ENCODE peak calls at places on chromosomes 7 and 10, in five cellular contexts. One of them, this sample, is unnamed.
A peak's percentile ranks its signal among the peaks of the same experiment; 100 is the strongest.

GRCh38 chr7:14962778-14963177 is 60.2 kb upstream of the DGKB start:
- DNase-seq in chondrocyte: no peak
- DNase-seq in tibial nerve: no peak
- DNase-seq in PC-3: no peak
- DNase-seq in foreskin fibroblast: no peak
- DNase-seq in this sample: no peak

GRCh38 chr10:49594594-49594993 is 15.5 kb upstream of the SLC18A3 start:
- DNase-seq in PC-3: peak; percentile 98
- DNase-seq in tibial nerve: peak; percentile 52
- DNase-seq in foreskin fibroblast: peak; percentile 86
- DNase-seq in chondrocyte: no peak
- DNase-seq in this sample: peak; percentile 70

GRCh38 chr10:103729851-103730250 is 125.5 kb downstream of the SH3PXD2A start:
- DNase-seq in chondrocyte: no peak
- DNase-seq in tibial nerve: no peak
- DNase-seq in foreskin fibroblast: no peak
- DNase-seq in PC-3: no peak
- DNase-seq in this sample: no peak

GRCh38 chr10:16611037-16611436 is 89.4 kb upstream of the C1QL3 start:
- DNase-seq in tibial nerve: no peak
- DNase-seq in PC-3: no peak
- DNase-seq in chondrocyte: peak; percentile 53
- DNase-seq in foreskin fibroblast: no peak
- DNase-seq in this sample: no peak

GRCh38 chr7:27183682-27184341 is 1.2 kb downstream of the HOXA11 start:
- DNase-seq in foreskin fibroblast: peak; percentile 57
- DNase-seq in tibial nerve: no peak
- DNase-seq in chondrocyte: no peak
- DNase-seq in PC-3: no peak
- DNase-seq in this sample: no peak

GRCh38 chr10:31961675-31962074 is 33.0 kb upstream of the ARHGAP12 start:
- DNase-seq in chondrocyte: no peak
- DNase-seq in foreskin fibroblast: peak; percentile 89
- DNase-seq in PC-3: peak; percentile 89
- DNase-seq in tibial nerve: no peak
- DNase-seq in this sample: peak; percentile 15

GRCh38 chr7:23228412-23228811 is 18.2 kb upstream of the GPNMB start:
- DNase-seq in chondrocyte: no peak
- DNase-seq in tibial nerve: no peak
- DNase-seq in foreskin fibroblast: no peak
- DNase-seq in PC-3: no peak
- DNase-seq in this sample: no peak

GRCh38 chr10:61271127-61271780 is 181.9 kb downstream of the TMEM26 start:
- DNase-seq in tibial nerve: no peak
- DNase-seq in PC-3: peak; percentile 100
- DNase-seq in foreskin fibroblast: peak; percentile 88
- DNase-seq in chondrocyte: no peak
- DNase-seq in this sample: no peak

GRCh38 chr10:113533801-113534200 is 19.1 kb upstream of the HABP2 start:
- DNase-seq in chondrocyte: no peak
- DNase-seq in foreskin fibroblast: no peak
- DNase-seq in tibial nerve: no peak
- DNase-seq in PC-3: no peak
- DNase-seq in this sample: no peak

GRCh38 chr7:157255201-157255606 is 81.6 kb upstream of the DNAJB6 start:
- DNase-seq in PC-3: no peak
- DNase-seq in foreskin fibroblast: no peak
- DNase-seq in chondrocyte: no peak
- DNase-seq in tibial nerve: no peak
- DNase-seq in this sample: no peak

GRCh38 chr7:44045226-44046014 is 918 bp downstream of the DBNL start:
- DNase-seq in tibial nerve: no peak
- DNase-seq in foreskin fibroblast: peak; percentile 67
- DNase-seq in chondrocyte: no peak
- DNase-seq in PC-3: no peak
- DNase-seq in this sample: no peak

GRCh38 chr10:98570764-98571163 is 124.0 kb upstream of the HPS1 start:
- DNase-seq in chondrocyte: no peak
- DNase-seq in tibial nerve: no peak
- DNase-seq in PC-3: no peak
- DNase-seq in foreskin fibroblast: no peak
- DNase-seq in this sample: no peak

GRCh38 chr10:61896854-61897661 is 4.4 kb upstream of the ARID5B start:
- DNase-seq in chondrocyte: no peak
- DNase-seq in PC-3: peak; percentile 91
- DNase-seq in tibial nerve: peak; percentile 65
- DNase-seq in foreskin fibroblast: peak; percentile 81
- DNase-seq in this sample: peak; percentile 86

GRCh38 chr7:102837802-102838201 is 75.0 kb upstream of the LRRC17 start:
- DNase-seq in chondrocyte: no peak
- DNase-seq in foreskin fibroblast: no peak
- DNase-seq in tibial nerve: no peak
- DNase-seq in PC-3: no peak
- DNase-seq in this sample: no peak

GRCh38 chr7:5428470-5429252 is 5.0 kb upstream of the TNRC18 start:
- DNase-seq in tibial nerve: peak; percentile 71
- DNase-seq in PC-3: peak; percentile 65
- DNase-seq in chondrocyte: no peak
- DNase-seq in foreskin fibroblast: peak; percentile 94
- DNase-seq in this sample: no peak

GRCh38 chr7:116334555-116334954 is 124.2 kb downstream of the TES start:
- DNase-seq in tibial nerve: no peak
- DNase-seq in chondrocyte: no peak
- DNase-seq in foreskin fibroblast: peak; percentile 77
- DNase-seq in PC-3: no peak
- DNase-seq in this sample: no peak

GRCh38 chr7:17815318-17815717 is 125.0 kb downstream of the SNX13 start:
- DNase-seq in chondrocyte: no peak
- DNase-seq in PC-3: peak; percentile 8
- DNase-seq in tibial nerve: no peak
- DNase-seq in foreskin fibroblast: no peak
- DNase-seq in this sample: no peak

GRCh38 chr10:8418631-8419030 is 364.1 kb downstream of the GATA3 start:
- DNase-seq in PC-3: no peak
- DNase-seq in tibial nerve: no peak
- DNase-seq in foreskin fibroblast: no peak
- DNase-seq in chondrocyte: no peak
- DNase-seq in this sample: no peak

GRCh38 chr7:5001003-5001402 is 42.0 kb upstream of the MMD2 start:
- DNase-seq in PC-3: no peak
- DNase-seq in chondrocyte: no peak
- DNase-seq in tibial nerve: no peak
- DNase-seq in foreskin fibroblast: no peak
- DNase-seq in this sample: no peak

GRCh38 chr10:8158439-8159071 is 104.1 kb downstream of the GATA3 start:
- DNase-seq in chondrocyte: no peak
- DNase-seq in tibial nerve: no peak
- DNase-seq in PC-3: peak; percentile 88
- DNase-seq in foreskin fibroblast: no peak
- DNase-seq in this sample: no peak

GRCh38 chr10:98309366-98310355 is 41.7 kb upstream of the LOXL4 start:
- DNase-seq in foreskin fibroblast: peak; percentile 94
- DNase-seq in tibial nerve: peak; percentile 67
- DNase-seq in chondrocyte: no peak
- DNase-seq in PC-3: peak; percentile 73
- DNase-seq in this sample: peak; percentile 66

GRCh38 chr7:44693641-44694313 is 54.9 kb upstream of the ZMIZ2 start:
- DNase-seq in PC-3: no peak
- DNase-seq in chondrocyte: no peak
- DNase-seq in tibial nerve: no peak
- DNase-seq in foreskin fibroblast: peak; percentile 87
- DNase-seq in this sample: no peak

GRCh38 chr7:140539466-140539865 is 60.2 kb upstream of the MKRN1 start:
- DNase-seq in tibial nerve: no peak
- DNase-seq in foreskin fibroblast: no peak
- DNase-seq in PC-3: no peak
- DNase-seq in chondrocyte: peak; percentile 56
- DNase-seq in this sample: no peak

GRCh38 chr10:102509387-102509786 is 5.6 kb downstream of the SUFU start:
- DNase-seq in tibial nerve: no peak
- DNase-seq in PC-3: peak; percentile 73
- DNase-seq in foreskin fibroblast: peak; percentile 78
- DNase-seq in chondrocyte: no peak
- DNase-seq in this sample: no peak

GRCh38 chr10:114632869-114633715 is 25.0 kb downstream of the ABLIM1 start:
- DNase-seq in tibial nerve: peak; percentile 22
- DNase-seq in PC-3: peak; percentile 81
- DNase-seq in foreskin fibroblast: peak; percentile 87
- DNase-seq in chondrocyte: no peak
- DNase-seq in this sample: peak; percentile 35

GRCh38 chr10:14613570-14613918 is 161.2 kb downstream of the FAM107B start:
- DNase-seq in PC-3: no peak
- DNase-seq in tibial nerve: no peak
- DNase-seq in chondrocyte: no peak
- DNase-seq in foreskin fibroblast: no peak
- DNase-seq in this sample: no peak

GRCh38 chr10:99976886-99977391 is 32.8 kb downstream of the DNMBP start:
- DNase-seq in PC-3: peak; percentile 86
- DNase-seq in chondrocyte: no peak
- DNase-seq in tibial nerve: peak; percentile 30
- DNase-seq in foreskin fibroblast: peak; percentile 97
- DNase-seq in this sample: no peak

GRCh38 chr10:86169506-86170254 is 196.9 kb downstream of the GRID1 start:
- DNase-seq in PC-3: no peak
- DNase-seq in chondrocyte: no peak
- DNase-seq in foreskin fibroblast: no peak
- DNase-seq in tibial nerve: no peak
- DNase-seq in this sample: no peak

GRCh38 chr7:87155788-87156187 is 3.5 kb downstream of the DMTF1 start:
- DNase-seq in chondrocyte: no peak
- DNase-seq in foreskin fibroblast: no peak
- DNase-seq in tibial nerve: no peak
- DNase-seq in PC-3: no peak
- DNase-seq in this sample: no peak

GRCh38 chr7:47153571-47153970 is 428.3 kb downstream of the TNS3 start:
- DNase-seq in chondrocyte: no peak
- DNase-seq in foreskin fibroblast: no peak
- DNase-seq in tibial nerve: no peak
- DNase-seq in PC-3: no peak
- DNase-seq in this sample: no peak
- TF ChIP-seq CTCF in chondrocyte: no peak
- TF ChIP-seq CTCF in foreskin fibroblast: no peak
- TF ChIP-seq CTCF in tibial nerve: no peak
- TF ChIP-seq CTCF in PC-3: no peak
- TF ChIP-seq CTCF in this sample: no peak

GRCh38 chr7:134355004-134355525 is 38.3 kb upstream of the SLC35B4 start:
- DNase-seq in tibial nerve: no peak
- DNase-seq in foreskin fibroblast: no peak
- DNase-seq in PC-3: no peak
- DNase-seq in chondrocyte: no peak
- DNase-seq in this sample: no peak

GRCh38 chr7:134355925-134356324 is 39.2 kb upstream of the SLC35B4 start:
- DNase-seq in chondrocyte: no peak
- DNase-seq in PC-3: no peak
- DNase-seq in foreskin fibroblast: peak; percentile 27
- DNase-seq in tibial nerve: peak; percentile 10
- DNase-seq in this sample: no peak

GRCh38 chr7:134359787-134360432 is 43.2 kb upstream of the SLC35B4 start:
- DNase-seq in chondrocyte: no peak
- DNase-seq in PC-3: no peak
- DNase-seq in tibial nerve: no peak
- DNase-seq in foreskin fibroblast: no peak
- DNase-seq in this sample: no peak

GRCh38 chr7:134356421-134356936 is 39.7 kb upstream of the SLC35B4 start:
- DNase-seq in tibial nerve: no peak
- DNase-seq in foreskin fibroblast: no peak
- DNase-seq in PC-3: no peak
- DNase-seq in chondrocyte: no peak
- DNase-seq in this sample: no peak

DNA sequence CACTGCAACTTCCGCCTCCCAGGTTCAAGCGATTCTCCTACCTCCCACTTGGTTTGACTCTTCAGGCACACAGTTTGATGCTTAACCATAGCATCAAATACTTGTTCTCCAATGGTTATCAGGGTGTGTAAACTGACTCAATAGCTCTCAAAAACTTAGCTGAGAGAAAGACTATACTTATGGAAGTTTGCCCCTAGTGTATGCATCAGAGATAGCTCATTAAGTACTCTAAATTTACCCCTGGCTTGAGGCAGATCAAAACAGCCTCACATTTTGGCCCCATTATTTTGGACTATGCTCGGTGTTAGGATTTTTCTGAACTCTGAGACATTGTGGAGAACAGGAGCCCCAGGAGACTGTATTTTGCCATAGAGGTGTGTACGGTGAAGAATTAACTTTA is 40.8 kb upstream of the SLC35B4 start:
- DNase-seq in foreskin fibroblast: no peak
- DNase-seq in tibial nerve: no peak
- DNase-seq in PC-3: no peak
- DNase-seq in chondrocyte: no peak
- DNase-seq in this sample: no peak
- TF ChIP-seq CTCF in foreskin fibroblast: peak; percentile 4
- TF ChIP-seq CTCF in tibial nerve: no peak
- TF ChIP-seq CTCF in PC-3: peak; percentile 10
- TF ChIP-seq CTCF in chondrocyte: no peak
- TF ChIP-seq CTCF in this sample: no peak

GRCh38 chr7:128794020-128794419 is 2.3 kb downstream of the CCDC136 start:
- DNase-seq in tibial nerve: no peak
- DNase-seq in PC-3: peak; percentile 16
- DNase-seq in chondrocyte: no peak
- DNase-seq in foreskin fibroblast: no peak
- DNase-seq in this sample: peak; percentile 37
- TF ChIP-seq CTCF in tibial nerve: no peak
- TF ChIP-seq CTCF in PC-3: peak; percentile 42
- TF ChIP-seq CTCF in chondrocyte: peak; percentile 22
- TF ChIP-seq CTCF in foreskin fibroblast: no peak
- TF ChIP-seq CTCF in this sample: peak; percentile 38

DNA sequence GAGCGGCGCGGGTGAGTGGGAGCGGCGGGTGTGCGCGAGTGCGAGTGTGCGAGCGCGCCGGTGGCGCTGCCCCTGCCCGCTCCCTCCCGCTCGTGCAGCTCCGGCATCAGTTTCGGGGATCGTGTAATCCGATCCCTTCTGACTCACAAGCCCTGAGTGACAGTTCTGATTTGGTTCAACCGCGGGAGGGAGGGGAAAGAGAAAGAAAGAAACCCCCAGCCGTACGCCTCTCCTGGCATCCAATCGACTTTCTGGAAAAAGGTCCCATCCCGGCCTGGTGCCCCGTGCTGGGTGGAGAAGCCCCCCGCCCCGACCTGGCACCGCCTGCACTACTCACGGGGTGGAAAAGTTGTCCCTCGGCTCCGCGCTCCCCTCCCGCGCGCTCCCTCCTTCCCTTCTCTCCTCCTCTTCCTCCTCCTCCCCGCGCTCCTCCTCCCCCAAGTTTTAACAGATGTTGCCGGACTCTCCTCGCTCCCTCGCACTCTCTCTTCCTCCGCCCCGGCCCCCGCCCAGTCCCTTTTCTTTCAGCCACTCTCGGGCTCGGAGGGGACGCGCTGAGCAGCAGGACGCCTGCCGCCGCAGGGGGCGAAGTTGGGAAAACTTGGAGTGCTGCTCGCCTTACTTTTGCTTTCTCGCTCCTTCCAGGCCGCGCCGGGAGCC is at the start of gene GLI3:
- DNase-seq in chondrocyte: peak; percentile 94
- DNase-seq in tibial nerve: peak; percentile 85
- DNase-seq in foreskin fibroblast: peak; percentile 97
- DNase-seq in PC-3: peak; percentile 88
- DNase-seq in this sample: peak; percentile 68
- TF ChIP-seq CTCF in chondrocyte: peak; percentile 43
- TF ChIP-seq CTCF in tibial nerve: peak; percentile 31
- TF ChIP-seq CTCF in foreskin fibroblast: peak; percentile 23
- TF ChIP-seq CTCF in PC-3: no peak
- TF ChIP-seq CTCF in this sample: no peak

GRCh38 chr10:5905854-5906507 is 15.9 kb downstream of the FBH1 start:
- DNase-seq in PC-3: no peak
- DNase-seq in tibial nerve: no peak
- DNase-seq in foreskin fibroblast: no peak
- DNase-seq in chondrocyte: no peak
- DNase-seq in this sample: no peak
- TF ChIP-seq CTCF in PC-3: no peak
- TF ChIP-seq CTCF in tibial nerve: no peak
- TF ChIP-seq CTCF in foreskin fibroblast: no peak
- TF ChIP-seq CTCF in chondrocyte: no peak
- TF ChIP-seq CTCF in this sample: no peak